ENCODE peak calls at places on chromosomes 6 and 20, in six cellular contexts. A, D, S, U, B and P are unnamed samples.

GRCh38 chr6:157267109-157267611 is 56.2 kb downstream of the TMEM242 start:
- DNase-seq in U (no peak), D (no peak), A (no peak), S (no peak), B (no peak), P (no peak)

GRCh38 chr6:144190593-144190992 is 40.3 kb downstream of the STX11 start:
- DNase-seq in D (no peak), B (no peak), S (no peak), U (peak; percentile 54), A (no peak), P (no peak)

GRCh38 chr6:84554069-84554468 is 210.3 kb downstream of the TBX18 start:
- DNase-seq in A (no peak), B (no peak), U (no peak), D (no peak), S (no peak), P (no peak)

GRCh38 chr20:52744441-52744840 is 227.7 kb upstream of the TSHZ2 start:
- DNase-seq in B (no peak), U (no peak), D (no peak), A (no peak), S (no peak), P (no peak)

GRCh38 chr6:104324305-104324704 is 535.4 kb downstream of the HACE1 start:
- DNase-seq in U (no peak), A (no peak), D (no peak), B (no peak), S (no peak), P (no peak)

GRCh38 chr6:69729870-69730449 is 66.8 kb downstream of the LMBRD1 start:
- DNase-seq in A (peak; percentile 21), B (no peak), S (no peak), D (no peak), U (peak; percentile 22), P (no peak)

GRCh38 chr6:148217051-148217450 is 125.6 kb upstream of the SASH1 start:
- DNase-seq in S (no peak), D (no peak), B (no peak), A (no peak), U (no peak), P (no peak)

GRCh38 chr20:50360218-50360672 is 149.9 kb upstream of the PTPN1 start:
- DNase-seq in U (no peak), S (no peak), B (no peak), A (peak; percentile 56), D (no peak), P (peak; percentile 63)

GRCh38 chr20:49938173-49939163 is 2.3 kb downstream of the RNF114 start:
- DNase-seq in B (no peak), S (no peak), D (no peak), A (no peak), U (peak; percentile 42), P (peak; percentile 15)

GRCh38 chr20:47501117-47501482 is 587 bp upstream of the NCOA3 start:
- DNase-seq in S (no peak), A (no peak), U (no peak), B (no peak), D (no peak), P (no peak)

GRCh38 chr6:119436583-119436982 is 87.0 kb upstream of the MAN1A1 start:
- DNase-seq in D (no peak), B (no peak), U (no peak), S (no peak), A (no peak), P (peak; percentile 45)

GRCh38 chr6:122184260-122184934 is 215.1 kb upstream of the HSF2 start:
- DNase-seq in S (no peak), A (peak; percentile 48), D (peak; percentile 5), U (peak; percentile 26), B (no peak), P (peak; percentile 12)

GRCh38 chr6:117616971-117617765 is 14.9 kb upstream of the GOPC start:
- DNase-seq in U (no peak), B (no peak), S (no peak), D (no peak), A (no peak), P (no peak)

GRCh38 chr20:55186228-55186627 is 710.8 kb downstream of the DOK5 start:
- DNase-seq in U (no peak), B (no peak), D (no peak), A (no peak), S (no peak), P (no peak)

GRCh38 chr20:41249371-41249770 is 68.2 kb downstream of the ZHX3 start:
- DNase-seq in D (no peak), B (no peak), S (no peak), A (no peak), U (peak; percentile 90), P (no peak)

GRCh38 chr6:6556738-6557503 is 31.6 kb upstream of the LY86 start:
- DNase-seq in A (peak; percentile 43), D (peak; percentile 35), B (peak; percentile 7), S (no peak), U (peak; percentile 35), P (peak; percentile 43)

GRCh38 chr6:87806098-87806497 is 104.1 kb upstream of the AKIRIN2 start:
- DNase-seq in A (no peak), S (no peak), U (no peak), D (no peak), B (no peak), P (no peak)

GRCh38 chr20:8431538-8432434 is 299.7 kb downstream of the PLCB1 start:
- DNase-seq in B (no peak), D (peak; percentile 98), U (no peak), A (no peak), S (no peak), P (peak; percentile 68)

GRCh38 chr6:157562997-157563396 is 182.0 kb downstream of the ZDHHC14 start:
- DNase-seq in B (no peak), U (no peak), S (no peak), D (no peak), A (no peak), P (no peak)

GRCh38 chr6:121917834-121918559 is 481.5 kb upstream of the HSF2 start:
- DNase-seq in S (no peak), A (no peak), D (no peak), B (no peak), U (no peak), P (no peak)

GRCh38 chr6:122789078-122789861 is at the start of gene SMPDL3A:
- DNase-seq in B (no peak), D (peak; percentile 52), S (no peak), U (peak; percentile 77), A (peak; percentile 94), P (peak; percentile 75)

GRCh38 chr20:4135385-4136077 is 120.2 kb upstream of the RNF24 start:
- DNase-seq in S (no peak), D (peak; percentile 16), B (no peak), U (peak; percentile 100), A (peak; percentile 24), P (peak; percentile 95)

GRCh38 chr6:146339716-146340115 is 203.9 kb upstream of the RAB32 start:
- DNase-seq in S (no peak), U (peak; percentile 51), D (no peak), A (no peak), B (no peak), P (no peak)